ENCODE peak calls at places on chromosomes 13 and 19, in seven cellular contexts. R is iPS DF 6.9, P is mammary epithelial cell, Q is IMR-90, O is thoracic aorta, I is psoas muscle, V is neuronal stem cell. W is an unnamed sample.
A peak's percentile ranks its signal among the peaks of the same experiment; 100 is the strongest.

GRCh38 chr13:78609464-78610205 is 6.3 kb upstream of the POU4F1 start:
- DNase-seq in P (no peak), O (no peak), Q (no peak), V (peak; percentile 48), R (no peak), I (peak; percentile 57), W (no peak)

GRCh38 chr19:51552996-51553725 is 17.9 kb upstream of the ZNF175 start:
- DNase-seq in I (peak; percentile 71), V (peak; percentile 79), Q (peak; percentile 47), O (no peak), P (peak; percentile 57), R (peak; percentile 95), W (no peak)

GRCh38 chr13:27174766-27175455 is 3.3 kb upstream of the USP12 start:
- DNase-seq in V (no peak), Q (peak; percentile 48), O (no peak), R (no peak), P (no peak), I (no peak), W (no peak)

GRCh38 chr13:63124863-63125262 is 1709.2 kb upstream of the PCDH20 start:
- DNase-seq in O (no peak), V (no peak), P (no peak), Q (peak; percentile 60), R (no peak), I (no peak), W (no peak)

GRCh38 chr19:39870171-39870971 is 24.2 kb upstream of the FBL start:
- DNase-seq in I (no peak), O (no peak), V (no peak), P (no peak), Q (no peak), R (no peak), W (no peak)

GRCh38 chr19:8334458-8335342 is 8.4 kb downstream of the KANK3 start:
- DNase-seq in V (peak; percentile 73), P (peak; percentile 92), I (peak; percentile 56), O (no peak), R (no peak), Q (peak; percentile 74), W (no peak)

GRCh38 chr13:67643656-67644055 is 413.5 kb upstream of the PCDH9 start:
- DNase-seq in Q (no peak), I (no peak), P (no peak), R (no peak), O (no peak), V (no peak), W (no peak)

GRCh38 chr13:51768378-51768921 is 35.5 kb downstream of the DHRS12 start:
- DNase-seq in P (no peak), R (no peak), I (no peak), V (peak; percentile 18), O (no peak), Q (no peak), W (no peak)

GRCh38 chr19:45098521-45099464 is 5.8 kb downstream of the PPP1R37 start:
- DNase-seq in O (no peak), P (no peak), Q (peak; percentile 45), V (no peak), R (no peak), I (peak; percentile 74), W (peak; percentile 63)

GRCh38 chr19:51407631-51408131 is 9.8 kb downstream of the SIGLEC10 start:
- DNase-seq in Q (peak; percentile 17), P (peak; percentile 20), O (no peak), R (no peak), I (no peak), V (no peak), W (no peak)

GRCh38 chr19:35006342-35006998 is 6.3 kb downstream of the GRAMD1A start:
- DNase-seq in Q (peak; percentile 77), R (no peak), V (no peak), I (no peak), P (no peak), O (no peak), W (no peak)

GRCh38 chr13:30120133-30120822 is 187.1 kb downstream of the KATNAL1 start:
- DNase-seq in O (no peak), V (no peak), R (no peak), Q (no peak), I (no peak), P (no peak), W (no peak)

GRCh38 chr13:49071341-49071937 is 95.7 kb downstream of the FNDC3A start:
- DNase-seq in V (no peak), I (no peak), P (no peak), R (no peak), Q (peak; percentile 32), O (no peak), W (no peak)

GRCh38 chr13:23467048-23467931 is 33.8 kb upstream of the SACS start:
- DNase-seq in Q (peak; percentile 43), O (no peak), I (no peak), R (no peak), P (no peak), V (no peak), W (no peak)

GRCh38 chr13:63517376-63517775 is 2101.7 kb upstream of the PCDH20 start:
- DNase-seq in P (no peak), R (no peak), V (no peak), I (no peak), Q (peak; percentile 82), O (no peak), W (no peak)

DNA sequence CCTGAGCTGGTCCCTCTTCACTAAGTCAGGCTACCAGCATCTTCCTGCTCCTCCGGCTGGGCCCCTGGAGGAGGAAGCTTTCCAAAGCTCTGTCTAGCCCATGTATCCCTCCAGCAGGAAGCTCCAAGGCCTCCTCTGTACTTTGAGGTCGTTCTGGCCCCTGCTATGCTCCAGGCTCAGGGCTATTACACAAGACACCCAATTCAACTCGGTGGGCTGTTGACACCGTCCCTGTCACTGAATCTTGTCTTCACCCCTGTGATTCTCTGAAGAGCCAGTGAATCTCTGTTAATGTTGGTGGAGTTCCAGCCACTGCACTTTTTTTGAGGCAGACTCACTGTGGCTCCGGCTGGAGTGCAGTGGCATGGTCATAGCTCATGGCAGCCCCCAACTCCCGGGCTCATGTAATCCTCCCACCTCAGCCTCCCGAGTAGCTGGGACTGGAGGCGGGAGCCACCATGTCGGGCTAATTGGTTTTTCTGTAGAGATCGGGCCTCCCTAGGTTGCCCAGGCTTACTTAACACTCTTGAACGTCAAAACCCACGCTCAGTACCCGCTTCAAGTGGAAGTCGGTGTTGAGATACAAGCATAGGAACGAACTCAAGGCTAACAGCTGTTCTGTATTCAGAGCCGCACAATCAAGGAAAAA is 512 bp upstream of the REX1BD start:
- DNase-seq in I (no peak), Q (no peak), V (no peak), O (no peak), R (no peak), P (no peak), W (no peak)
- H3K4me3 ChIP-seq in I (peak overlapping the region; percentile 78), Q (peak overlapping the region; percentile 56), V (peak overlapping the region; percentile 84), O (peak overlapping the region; percentile 89), R (peak overlapping the region; percentile 81), P (peak overlapping the region; percentile 89), W (peak overlapping the region; percentile 72)

GRCh38 chr13:106488075-106488474 is 47.4 kb downstream of the EFNB2 start:
- DNase-seq in O (no peak), V (no peak), R (no peak), Q (no peak), P (no peak), I (no peak), W (no peak)
- H3K27ac ChIP-seq in O (no peak overlapping the region), V (no peak overlapping the region), R (no peak overlapping the region), Q (no peak overlapping the region), P (no peak overlapping the region), I (no peak overlapping the region), W (no peak overlapping the region)

DNA sequence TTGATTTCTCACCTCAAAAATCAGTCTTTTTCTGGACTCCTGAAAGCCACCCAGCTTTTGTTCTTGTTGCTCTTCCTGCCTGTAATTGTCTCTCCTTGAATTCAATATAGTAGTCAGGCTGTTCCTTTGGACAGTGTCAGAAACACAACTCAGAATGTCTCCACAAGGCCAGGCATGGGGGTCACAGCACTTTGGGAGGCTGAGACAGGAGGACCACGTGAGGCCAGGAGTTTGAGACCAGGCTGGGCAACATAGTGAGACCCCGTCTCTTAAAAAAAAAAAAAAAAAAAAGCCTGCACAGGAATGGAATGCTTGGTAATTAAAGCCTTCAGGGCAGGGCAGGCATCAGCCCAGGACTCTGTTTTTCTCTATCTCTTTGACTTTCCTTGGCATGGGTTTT is 8.9 kb upstream of the BAX start:
- DNase-seq in O (no peak), V (no peak), P (no peak), I (no peak), Q (no peak), R (no peak), W (no peak)
- H3K4me1 ChIP-seq in O (no peaks in the 10 kb centered on the region), V (no peaks in the 10 kb centered on the region), P (no peaks in the 10 kb centered on the region), I (no peaks in the 10 kb centered on the region), Q (no peaks in the 10 kb centered on the region), R (no peaks in the 10 kb centered on the region), W (no peaks in the 10 kb centered on the region)

DNA sequence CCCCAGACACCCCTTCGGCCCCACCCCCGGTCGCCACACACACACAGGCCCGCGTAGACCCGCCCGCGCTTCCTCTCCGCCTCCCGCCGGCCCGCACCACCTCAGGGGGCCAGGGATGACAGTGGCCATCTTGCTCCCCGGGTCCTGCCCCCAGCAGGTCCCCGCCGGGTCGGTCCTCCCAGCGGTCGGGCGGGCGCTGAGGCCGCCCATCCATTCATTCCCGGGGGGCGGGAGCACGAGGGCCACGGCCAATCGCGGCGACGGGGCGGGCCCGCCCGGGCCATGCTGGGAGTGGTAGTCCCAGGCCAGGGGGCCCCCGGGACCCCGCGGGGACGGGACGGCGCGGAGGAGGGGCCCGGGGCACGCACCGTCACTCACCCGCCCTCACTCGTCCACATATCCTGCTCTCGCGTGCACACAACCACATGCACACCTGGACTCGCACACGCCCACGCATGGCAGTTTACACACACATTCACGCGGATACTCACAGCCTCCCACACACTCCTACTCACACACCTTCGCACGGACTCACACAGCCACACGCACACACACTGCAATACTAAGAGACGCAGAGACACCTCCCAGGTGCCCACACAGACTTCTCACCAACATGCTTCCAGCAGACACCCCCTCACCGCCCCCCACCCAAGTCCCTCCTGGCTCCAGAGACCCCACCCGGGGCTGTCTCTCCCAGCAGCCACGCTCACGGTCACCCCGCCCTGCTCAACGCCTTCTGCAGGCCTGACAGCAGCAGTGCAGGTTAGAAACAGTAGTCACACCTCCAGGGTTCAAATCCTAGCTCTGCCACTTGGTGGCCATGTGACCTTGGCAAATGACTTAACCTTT is at the start of gene DPF1:
- DNase-seq in P (peak; percentile 79), I (no peak), O (no peak), Q (peak; percentile 56), R (no peak), V (peak; percentile 77), W (no peak)
- H3K4me3 ChIP-seq in P (peak within 1 kb of the TSS; percentile 62), I (peak within 1 kb of the TSS; percentile 61), O (peak within 1 kb of the TSS; percentile 56), Q (peak within 1 kb of the TSS; percentile 54), R (peak within 1 kb of the TSS; percentile 56), V (peak within 1 kb of the TSS; percentile 48), W (peak within 1 kb of the TSS; percentile 49)

GRCh38 chr13:108325863-108326262 is 56.3 kb downstream of the TNFSF13B start:
- DNase-seq in I (no peak), V (no peak), O (no peak), R (no peak), Q (no peak), P (no peak), W (no peak)
- H3K27ac ChIP-seq in I (no peak overlapping the region), V (no peak overlapping the region), O (no peak overlapping the region), R (no peak overlapping the region), Q (no peak overlapping the region), P (no peak overlapping the region), W (no peak overlapping the region)

DNA sequence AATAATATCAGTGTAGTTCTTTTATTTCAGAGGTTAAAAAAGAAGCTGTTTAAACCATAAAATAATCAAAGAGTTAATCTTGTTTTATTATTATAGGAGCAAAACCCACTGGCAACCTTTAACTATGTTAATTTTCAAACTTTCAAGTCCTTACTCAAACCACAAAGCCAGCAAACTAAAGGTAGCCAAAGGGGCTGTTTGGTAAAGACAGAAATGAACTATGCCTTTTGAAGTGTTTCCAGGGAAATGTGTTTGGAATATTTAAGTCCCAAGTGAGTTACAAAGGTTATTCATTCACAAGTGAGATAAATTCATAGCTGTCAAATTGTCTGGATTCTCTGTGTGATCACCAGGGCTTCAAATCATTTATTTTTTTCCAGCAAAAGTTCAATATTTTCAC is 264.7 kb downstream of the MZT1 start:
- DNase-seq in P (no peak), I (no peak), O (no peak), Q (no peak), R (no peak), V (no peak), W (no peak)
- H3K4me1 ChIP-seq in P (no peaks in the 10 kb centered on the region), I (no peaks in the 10 kb centered on the region), O (no peaks in the 10 kb centered on the region), Q (no peaks in the 10 kb centered on the region), R (no peaks in the 10 kb centered on the region), V (peaks cover 3% of the 10 kb centered on the region), W (no peaks in the 10 kb centered on the region)